ENCODE peak calls at places on chromosomes 12 and 14, in nine cellular contexts. One of them, this sample, is unnamed.

GRCh38 chr14:29716150-29716549 is 211.5 kb downstream of the PRKD1 start:
- DNase-seq in iPS DF 6.9: no peak
- DNase-seq in bronchial epithelial cell: no peak
- DNase-seq in lower lobe of right lung: no peak
- DNase-seq in fibroblast of lung: peak; percentile 38
- DNase-seq in GM23248: peak; percentile 15
- DNase-seq in neural progenitor cell: no peak
- DNase-seq in HFF-Myc: no peak
- DNase-seq in Panc1: no peak
- DNase-seq in this sample: no peak

GRCh38 chr14:59698793-59699192 is 122.2 kb upstream of the CCDC175 start:
- DNase-seq in fibroblast of lung: peak; percentile 21
- DNase-seq in Panc1: no peak
- DNase-seq in neural progenitor cell: no peak
- DNase-seq in bronchial epithelial cell: peak; percentile 84
- DNase-seq in GM23248: no peak
- DNase-seq in HFF-Myc: no peak
- DNase-seq in iPS DF 6.9: no peak
- DNase-seq in lower lobe of right lung: no peak
- DNase-seq in this sample: peak; percentile 63

GRCh38 chr14:74921987-74922751 is 891 bp downstream of the RPS6KL1 start:
- DNase-seq in GM23248: no peak
- DNase-seq in lower lobe of right lung: no peak
- DNase-seq in iPS DF 6.9: no peak
- DNase-seq in Panc1: no peak
- DNase-seq in fibroblast of lung: no peak
- DNase-seq in HFF-Myc: no peak
- DNase-seq in bronchial epithelial cell: no peak
- DNase-seq in neural progenitor cell: no peak
- DNase-seq in this sample: no peak

GRCh38 chr12:3759878-3760277 is 7.0 kb upstream of the CRACR2A start:
- DNase-seq in Panc1: no peak
- DNase-seq in fibroblast of lung: no peak
- DNase-seq in neural progenitor cell: no peak
- DNase-seq in GM23248: no peak
- DNase-seq in bronchial epithelial cell: no peak
- DNase-seq in HFF-Myc: no peak
- DNase-seq in lower lobe of right lung: no peak
- DNase-seq in iPS DF 6.9: no peak
- DNase-seq in this sample: no peak

GRCh38 chr12:1282670-1283361 is 291.8 kb downstream of the ERC1 start:
- DNase-seq in iPS DF 6.9: no peak
- DNase-seq in fibroblast of lung: no peak
- DNase-seq in lower lobe of right lung: no peak
- DNase-seq in GM23248: peak; percentile 49
- DNase-seq in Panc1: no peak
- DNase-seq in HFF-Myc: no peak
- DNase-seq in neural progenitor cell: no peak
- DNase-seq in bronchial epithelial cell: no peak
- DNase-seq in this sample: peak; percentile 23

GRCh38 chr14:70920608-70921007 is 13.3 kb downstream of the PCNX1 start:
- DNase-seq in fibroblast of lung: no peak
- DNase-seq in HFF-Myc: no peak
- DNase-seq in GM23248: peak; percentile 49
- DNase-seq in bronchial epithelial cell: peak; percentile 70
- DNase-seq in Panc1: no peak
- DNase-seq in iPS DF 6.9: no peak
- DNase-seq in lower lobe of right lung: no peak
- DNase-seq in neural progenitor cell: no peak
- DNase-seq in this sample: no peak

GRCh38 chr14:24427537-24428508 is 1.6 kb downstream of the CBLN3 start:
- DNase-seq in GM23248: no peak
- DNase-seq in neural progenitor cell: no peak
- DNase-seq in fibroblast of lung: no peak
- DNase-seq in bronchial epithelial cell: no peak
- DNase-seq in iPS DF 6.9: no peak
- DNase-seq in HFF-Myc: no peak
- DNase-seq in lower lobe of right lung: no peak
- DNase-seq in Panc1: no peak
- DNase-seq in this sample: no peak

GRCh38 chr14:36915089-36915488 is 253.4 kb downstream of the PAX9 start:
- DNase-seq in neural progenitor cell: no peak
- DNase-seq in GM23248: no peak
- DNase-seq in fibroblast of lung: no peak
- DNase-seq in Panc1: no peak
- DNase-seq in bronchial epithelial cell: no peak
- DNase-seq in lower lobe of right lung: no peak
- DNase-seq in iPS DF 6.9: no peak
- DNase-seq in HFF-Myc: no peak
- DNase-seq in this sample: no peak

GRCh38 chr14:92568621-92569479 is 55.3 kb downstream of the RIN3 start:
- DNase-seq in neural progenitor cell: no peak
- DNase-seq in bronchial epithelial cell: no peak
- DNase-seq in GM23248: no peak
- DNase-seq in fibroblast of lung: no peak
- DNase-seq in Panc1: no peak
- DNase-seq in lower lobe of right lung: no peak
- DNase-seq in HFF-Myc: no peak
- DNase-seq in iPS DF 6.9: no peak
- DNase-seq in this sample: no peak

GRCh38 chr14:99754141-99755067 is 38.8 kb upstream of the EML1 start:
- DNase-seq in bronchial epithelial cell: peak; percentile 47
- DNase-seq in HFF-Myc: no peak
- DNase-seq in Panc1: no peak
- DNase-seq in lower lobe of right lung: peak; percentile 24
- DNase-seq in iPS DF 6.9: no peak
- DNase-seq in fibroblast of lung: peak; percentile 59
- DNase-seq in GM23248: peak; percentile 88
- DNase-seq in neural progenitor cell: peak; percentile 64
- DNase-seq in this sample: no peak

GRCh38 chr12:70919161-70919560 is 1.4 kb downstream of the PTPRR start:
- DNase-seq in HFF-Myc: no peak
- DNase-seq in lower lobe of right lung: no peak
- DNase-seq in Panc1: no peak
- DNase-seq in fibroblast of lung: no peak
- DNase-seq in GM23248: no peak
- DNase-seq in bronchial epithelial cell: no peak
- DNase-seq in iPS DF 6.9: no peak
- DNase-seq in neural progenitor cell: no peak
- DNase-seq in this sample: no peak

GRCh38 chr12:70920251-70920851 is at the start of gene PTPRR:
- DNase-seq in lower lobe of right lung: no peak
- DNase-seq in GM23248: no peak
- DNase-seq in iPS DF 6.9: no peak
- DNase-seq in HFF-Myc: no peak
- DNase-seq in bronchial epithelial cell: no peak
- DNase-seq in fibroblast of lung: no peak
- DNase-seq in neural progenitor cell: peak; percentile 80
- DNase-seq in Panc1: no peak
- DNase-seq in this sample: no peak

GRCh38 chr12:70919597-70920035 is 922 bp downstream of the PTPRR start:
- DNase-seq in neural progenitor cell: peak; percentile 76
- DNase-seq in GM23248: peak; percentile 42
- DNase-seq in iPS DF 6.9: no peak
- DNase-seq in lower lobe of right lung: no peak
- DNase-seq in Panc1: no peak
- DNase-seq in bronchial epithelial cell: peak; percentile 4
- DNase-seq in HFF-Myc: no peak
- DNase-seq in fibroblast of lung: peak; percentile 6
- DNase-seq in this sample: peak; percentile 2

GRCh38 chr12:70918321-70918720 is 2.2 kb downstream of the PTPRR start:
- DNase-seq in bronchial epithelial cell: no peak
- DNase-seq in lower lobe of right lung: no peak
- DNase-seq in fibroblast of lung: no peak
- DNase-seq in HFF-Myc: no peak
- DNase-seq in GM23248: no peak
- DNase-seq in neural progenitor cell: no peak
- DNase-seq in iPS DF 6.9: no peak
- DNase-seq in Panc1: no peak
- DNase-seq in this sample: no peak

GRCh38 chr12:70920891-70921290 is 353 bp upstream of the PTPRR start:
- DNase-seq in HFF-Myc: no peak
- DNase-seq in iPS DF 6.9: no peak
- DNase-seq in neural progenitor cell: peak; percentile 14
- DNase-seq in lower lobe of right lung: no peak
- DNase-seq in Panc1: no peak
- DNase-seq in GM23248: no peak
- DNase-seq in fibroblast of lung: no peak
- DNase-seq in bronchial epithelial cell: no peak
- DNase-seq in this sample: no peak
- H3K4me3 ChIP-seq in HFF-Myc: no peak overlapping the region
- H3K4me3 ChIP-seq in iPS DF 6.9: peak overlapping the region; percentile 9
- H3K4me3 ChIP-seq in neural progenitor cell: no peak overlapping the region
- H3K4me3 ChIP-seq in lower lobe of right lung: no peak overlapping the region
- H3K4me3 ChIP-seq in Panc1: no peak overlapping the region
- H3K4me3 ChIP-seq in GM23248: no peak overlapping the region
- H3K4me3 ChIP-seq in fibroblast of lung: no peak overlapping the region
- H3K4me3 ChIP-seq in bronchial epithelial cell: no peak overlapping the region
- H3K4me3 ChIP-seq in this sample: no peak overlapping the region

DNA sequence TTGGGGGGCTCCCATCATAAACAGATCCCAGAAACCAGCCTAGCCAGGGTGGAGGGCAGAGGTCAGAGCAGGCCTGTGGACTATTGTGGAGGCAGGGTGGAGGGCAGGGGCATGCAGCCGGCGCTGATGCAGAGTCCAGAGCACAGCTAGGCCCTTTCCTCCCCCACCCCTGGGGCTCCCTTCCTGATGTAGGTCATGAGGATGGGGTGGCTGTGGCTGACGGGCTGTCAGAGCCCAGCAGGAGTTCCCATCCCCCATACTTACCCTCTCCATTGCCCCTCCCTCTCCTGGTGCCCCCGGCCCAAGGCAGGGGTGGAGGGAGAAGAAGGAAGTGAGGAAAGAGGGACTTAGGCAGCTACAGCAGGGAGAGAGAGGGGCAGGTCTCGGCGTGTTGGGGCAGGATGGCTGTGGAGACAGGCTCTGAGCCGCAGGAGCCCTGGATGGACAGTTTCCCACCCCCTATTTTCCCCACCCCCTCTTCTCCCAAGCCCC is 5.7 kb upstream of the ZNF385A start:
- DNase-seq in Panc1: no peak
- DNase-seq in HFF-Myc: no peak
- DNase-seq in neural progenitor cell: peak; percentile 34
- DNase-seq in bronchial epithelial cell: peak; percentile 87
- DNase-seq in lower lobe of right lung: no peak
- DNase-seq in iPS DF 6.9: no peak
- DNase-seq in GM23248: no peak
- DNase-seq in fibroblast of lung: no peak
- DNase-seq in this sample: no peak
- H3K4me3 ChIP-seq in Panc1: no peak overlapping the region
- H3K4me3 ChIP-seq in HFF-Myc: no peak overlapping the region
- H3K4me3 ChIP-seq in neural progenitor cell: peak overlapping the region; percentile 78
- H3K4me3 ChIP-seq in bronchial epithelial cell: peak overlapping the region; percentile 88
- H3K4me3 ChIP-seq in lower lobe of right lung: no peak overlapping the region
- H3K4me3 ChIP-seq in iPS DF 6.9: peak overlapping the region; percentile 58
- H3K4me3 ChIP-seq in GM23248: no peak overlapping the region
- H3K4me3 ChIP-seq in fibroblast of lung: no peak overlapping the region
- H3K4me3 ChIP-seq in this sample: no peak overlapping the region

GRCh38 chr12:82818276-82819035 is 131.8 kb downstream of the TMTC2 start:
- DNase-seq in lower lobe of right lung: no peak
- DNase-seq in fibroblast of lung: peak; percentile 25
- DNase-seq in bronchial epithelial cell: peak; percentile 4
- DNase-seq in iPS DF 6.9: no peak
- DNase-seq in HFF-Myc: no peak
- DNase-seq in Panc1: no peak
- DNase-seq in GM23248: peak; percentile 47
- DNase-seq in neural progenitor cell: no peak
- DNase-seq in this sample: no peak
- H3K4me3 ChIP-seq in lower lobe of right lung: no peak overlapping the region
- H3K4me3 ChIP-seq in fibroblast of lung: no peak overlapping the region
- H3K4me3 ChIP-seq in bronchial epithelial cell: no peak overlapping the region
- H3K4me3 ChIP-seq in iPS DF 6.9: no peak overlapping the region
- H3K4me3 ChIP-seq in HFF-Myc: no peak overlapping the region
- H3K4me3 ChIP-seq in Panc1: no peak overlapping the region
- H3K4me3 ChIP-seq in GM23248: no peak overlapping the region
- H3K4me3 ChIP-seq in neural progenitor cell: no peak overlapping the region
- H3K4me3 ChIP-seq in this sample: no peak overlapping the region

GRCh38 chr12:119667577-119668314 is at the start of gene PRKAB1:
- DNase-seq in neural progenitor cell: peak; percentile 99
- DNase-seq in GM23248: peak; percentile 100
- DNase-seq in fibroblast of lung: peak; percentile 97
- DNase-seq in lower lobe of right lung: peak; percentile 99
- DNase-seq in iPS DF 6.9: peak; percentile 93
- DNase-seq in HFF-Myc: peak; percentile 93
- DNase-seq in Panc1: peak; percentile 74
- DNase-seq in bronchial epithelial cell: peak; percentile 97
- DNase-seq in this sample: peak; percentile 98

GRCh38 chr12:119671070-119671469 is 3.1 kb downstream of the PRKAB1 start:
- DNase-seq in iPS DF 6.9: no peak
- DNase-seq in fibroblast of lung: no peak
- DNase-seq in GM23248: no peak
- DNase-seq in bronchial epithelial cell: no peak
- DNase-seq in HFF-Myc: no peak
- DNase-seq in lower lobe of right lung: no peak
- DNase-seq in Panc1: no peak
- DNase-seq in neural progenitor cell: no peak
- DNase-seq in this sample: no peak

GRCh38 chr12:119672194-119672593 is 4.3 kb downstream of the PRKAB1 start:
- DNase-seq in GM23248: no peak
- DNase-seq in neural progenitor cell: no peak
- DNase-seq in iPS DF 6.9: no peak
- DNase-seq in HFF-Myc: no peak
- DNase-seq in Panc1: no peak
- DNase-seq in lower lobe of right lung: no peak
- DNase-seq in bronchial epithelial cell: no peak
- DNase-seq in fibroblast of lung: no peak
- DNase-seq in this sample: no peak

GRCh38 chr12:119668315-119668651 is 350 bp downstream of the PRKAB1 start:
- DNase-seq in Panc1: no peak
- DNase-seq in bronchial epithelial cell: peak; percentile 47
- DNase-seq in lower lobe of right lung: no peak
- DNase-seq in HFF-Myc: no peak
- DNase-seq in neural progenitor cell: no peak
- DNase-seq in GM23248: peak; percentile 43
- DNase-seq in iPS DF 6.9: no peak
- DNase-seq in fibroblast of lung: peak; percentile 13
- DNase-seq in this sample: no peak

DNA sequence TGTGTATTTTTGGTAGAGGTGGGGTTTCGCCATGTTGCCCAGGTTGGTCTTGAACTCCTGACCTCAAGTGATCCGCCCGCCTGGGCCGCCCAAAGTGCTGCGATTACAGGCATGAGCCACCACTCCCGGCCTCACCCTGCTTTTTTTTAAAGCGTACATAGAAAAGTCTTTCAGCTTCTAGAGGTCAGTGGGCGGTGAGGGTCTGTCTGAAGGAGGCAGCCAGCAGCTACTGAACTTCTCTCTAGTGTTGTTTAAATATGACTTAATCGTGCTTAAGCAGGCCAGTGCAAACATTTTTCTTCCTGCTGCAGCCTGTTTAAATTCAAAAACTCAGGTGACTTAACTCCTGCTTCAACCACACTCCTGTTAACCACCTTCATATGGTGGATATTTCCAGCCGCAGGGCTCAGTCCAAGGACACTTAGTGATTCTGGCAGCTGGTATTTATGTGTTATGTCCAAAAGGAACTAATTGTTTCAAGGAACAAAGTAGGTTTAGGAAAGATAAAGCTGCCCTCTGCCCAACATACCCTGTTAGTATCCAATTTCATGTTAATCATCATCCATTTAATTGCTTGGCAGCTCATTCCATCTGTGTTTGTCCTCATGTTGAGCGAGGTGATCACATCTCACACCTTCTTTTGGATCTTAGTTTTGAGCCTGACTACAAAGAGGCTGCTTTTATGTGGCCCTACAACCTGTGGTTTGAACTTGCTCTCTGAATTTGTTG is 2.0 kb downstream of the PRKAB1 start:
- DNase-seq in neural progenitor cell: no peak
- DNase-seq in GM23248: no peak
- DNase-seq in fibroblast of lung: no peak
- DNase-seq in iPS DF 6.9: no peak
- DNase-seq in lower lobe of right lung: peak; percentile 85
- DNase-seq in Panc1: no peak
- DNase-seq in bronchial epithelial cell: peak; percentile 90
- DNase-seq in HFF-Myc: no peak
- DNase-seq in this sample: no peak
- H3K4me3 ChIP-seq in neural progenitor cell: no peak overlapping the region
- H3K4me3 ChIP-seq in GM23248: no peak overlapping the region
- H3K4me3 ChIP-seq in fibroblast of lung: no peak overlapping the region
- H3K4me3 ChIP-seq in iPS DF 6.9: no peak overlapping the region
- H3K4me3 ChIP-seq in lower lobe of right lung: peak overlapping the region; percentile 83
- H3K4me3 ChIP-seq in Panc1: peak overlapping the region; percentile 14
- H3K4me3 ChIP-seq in bronchial epithelial cell: no peak overlapping the region
- H3K4me3 ChIP-seq in HFF-Myc: peak overlapping the region; percentile 81
- H3K4me3 ChIP-seq in this sample: no peak overlapping the region

This sample was measured in astrocyte of the spinal cord.